ENCODE peak calls at places on chromosomes 11 and 22, in six cellular contexts. H is CD8-positive, alpha-beta memory T cell; K is cardiac muscle cell; E is GM23248; U is sigmoid colon; T is neural progenitor cell. J is an unnamed sample. For H3K9me3 and H3K36me3, the result is how much of the 10 kb centered on the place peaks cover.

GRCh38 chr11:117199061-117199915 is at the start of gene TAGLN:
- DNase-seq in U (peak), E (peak), T (peak), K (peak), H (no peak), J (no peak)

GRCh38 chr11:119942583-119943338 is 195.2 kb downstream of the TRIM29 start:
- DNase-seq in T (no peak), U (no peak), H (no peak), E (peak), K (peak), J (no peak)

GRCh38 chr11:125959511-125959910 is 13.7 kb downstream of the VSIG10L2 start:
- DNase-seq in E (no peak), K (no peak), H (no peak), T (no peak), U (no peak), J (no peak)

GRCh38 chr22:20206709-20207215 is 55.9 kb upstream of the CCDC188 start:
- DNase-seq in U (no peak), E (peak), K (no peak), T (no peak), H (no peak), J (no peak)

GRCh38 chr11:61181489-61181888 is 20.3 kb upstream of the VPS37C start:
- DNase-seq in E (no peak), U (no peak), T (no peak), K (no peak), H (no peak), J (no peak)

GRCh38 chr22:29555065-29555644 is 1.6 kb upstream of the THOC5 start:
- DNase-seq in U (no peak), T (no peak), K (no peak), H (no peak), E (peak), J (no peak)

GRCh38 chr11:101128571-101129202 is 926 bp downstream of the PGR start:
- DNase-seq in H (no peak), T (peak), K (peak), E (no peak), U (peak), J (no peak)

GRCh38 chr22:46727813-46728364 is 10.2 kb downstream of the CERK start:
- DNase-seq in E (no peak), H (no peak), T (no peak), U (no peak), K (no peak), J (no peak)

GRCh38 chr22:20013382-20013871 is 3.2 kb downstream of the ARVCF start:
- DNase-seq in H (no peak), T (peak), K (peak), E (peak), U (peak), J (no peak)

GRCh38 chr11:87043894-87044293 is 6.2 kb downstream of the TMEM135 start:
- DNase-seq in H (no peak), K (no peak), U (no peak), E (no peak), T (no peak), J (no peak)

GRCh38 chr22:39997421-39997820 is 2.7 kb downstream of the FAM83F start:
- DNase-seq in U (no peak), H (no peak), K (no peak), T (no peak), E (no peak), J (no peak)

GRCh38 chr22:40000171-40000570 is 5.4 kb downstream of the FAM83F start:
- DNase-seq in E (no peak), U (no peak), T (no peak), H (no peak), K (no peak), J (no peak)

GRCh38 chr22:39999144-39999757 is 4.5 kb downstream of the FAM83F start:
- DNase-seq in K (no peak), E (peak), T (peak), H (no peak), U (no peak), J (no peak)

GRCh38 chr22:39996732-39997131 is 2.0 kb downstream of the FAM83F start:
- DNase-seq in U (no peak), T (no peak), K (no peak), H (no peak), E (no peak), J (no peak)

DNA sequence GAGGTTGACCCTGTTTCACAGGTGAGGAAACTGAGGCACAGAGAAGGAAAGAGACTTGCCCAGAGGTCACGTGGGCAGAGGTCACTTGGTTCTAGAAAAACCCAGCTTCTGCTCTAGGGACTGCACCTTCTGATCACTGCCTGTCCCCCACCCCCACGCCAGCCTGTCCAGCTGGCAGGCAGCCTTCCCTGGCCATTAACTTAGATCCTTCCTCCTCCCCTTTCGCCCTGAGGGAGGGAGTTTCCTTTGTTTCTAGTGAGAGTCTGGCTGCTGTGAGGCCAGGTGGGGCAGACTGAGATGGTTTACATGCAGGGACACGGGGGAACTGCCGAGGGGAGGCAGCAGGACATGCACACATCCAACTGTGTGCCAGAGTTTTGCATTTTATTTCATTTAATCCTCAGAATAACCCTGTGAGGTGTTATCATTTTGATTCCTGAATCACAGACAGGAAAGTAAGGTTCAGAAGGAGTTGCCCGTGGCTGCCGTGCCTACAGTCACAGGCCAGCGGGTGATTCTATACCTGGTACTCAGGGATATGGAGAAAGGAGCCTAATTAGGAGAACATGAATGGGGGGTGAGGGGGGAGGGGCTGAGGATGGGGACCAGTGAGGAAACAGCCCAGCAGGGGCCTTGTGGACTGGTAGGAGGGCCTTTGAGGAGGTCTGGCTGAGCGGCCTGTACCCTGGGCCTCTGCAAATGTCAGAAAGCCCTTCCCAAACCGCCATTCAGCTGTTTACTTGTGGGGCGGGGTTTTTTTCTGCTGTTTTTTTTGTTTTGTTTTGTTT is 3.4 kb downstream of the FAM83F start:
- DNase-seq in K (no peak), E (no peak), H (no peak), T (peak), U (no peak), J (no peak)
- H3K4me3 ChIP-seq in K (no peak), E (no peak), H (no peak), T (peak), U (no peak), J (no peak)

GRCh38 chr22:49536571-49537131 is 291.0 kb downstream of the BRD1 start:
- DNase-seq in K (no peak), U (peak), T (peak), H (no peak), E (no peak), J (no peak)
- H3K9me3 ChIP-seq in K (under half), U (under half), T (under half), H (under half), E (under half), J (under half)

GRCh38 chr11:65912840-65913239 is 6.0 kb downstream of the C11orf68 start:
- DNase-seq in U (no peak), E (peak), H (no peak), K (no peak), T (no peak), J (no peak)
- H3K36me3 ChIP-seq in U (under half), E (under half), H (under half), K (under half), T (under half), J (under half)

DNA sequence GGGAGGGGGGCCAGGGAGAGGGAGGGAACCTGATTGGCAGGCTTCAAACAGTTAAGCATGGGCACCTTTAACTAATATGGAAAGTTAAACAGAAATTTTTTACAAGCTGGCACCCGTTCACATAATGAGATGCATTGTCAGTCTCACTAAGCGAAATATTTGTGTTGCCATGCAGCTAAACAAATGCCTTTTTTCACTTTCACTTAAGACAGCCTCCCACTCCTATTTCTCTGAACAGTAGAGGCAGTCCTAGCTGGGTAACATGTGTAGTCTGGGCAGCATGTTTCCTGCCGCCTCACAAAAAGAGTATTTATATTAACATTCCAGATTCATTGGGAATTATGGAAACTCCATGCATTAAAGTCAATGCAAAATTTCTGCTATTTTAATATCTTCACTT is 62.4 kb upstream of the SOX6 start:
- DNase-seq in K (no peak), E (no peak), U (no peak), H (no peak), T (no peak), J (no peak)
- H3K4me3 ChIP-seq in K (no peak), E (no peak), U (no peak), H (no peak), T (no peak), J (no peak)

DNA sequence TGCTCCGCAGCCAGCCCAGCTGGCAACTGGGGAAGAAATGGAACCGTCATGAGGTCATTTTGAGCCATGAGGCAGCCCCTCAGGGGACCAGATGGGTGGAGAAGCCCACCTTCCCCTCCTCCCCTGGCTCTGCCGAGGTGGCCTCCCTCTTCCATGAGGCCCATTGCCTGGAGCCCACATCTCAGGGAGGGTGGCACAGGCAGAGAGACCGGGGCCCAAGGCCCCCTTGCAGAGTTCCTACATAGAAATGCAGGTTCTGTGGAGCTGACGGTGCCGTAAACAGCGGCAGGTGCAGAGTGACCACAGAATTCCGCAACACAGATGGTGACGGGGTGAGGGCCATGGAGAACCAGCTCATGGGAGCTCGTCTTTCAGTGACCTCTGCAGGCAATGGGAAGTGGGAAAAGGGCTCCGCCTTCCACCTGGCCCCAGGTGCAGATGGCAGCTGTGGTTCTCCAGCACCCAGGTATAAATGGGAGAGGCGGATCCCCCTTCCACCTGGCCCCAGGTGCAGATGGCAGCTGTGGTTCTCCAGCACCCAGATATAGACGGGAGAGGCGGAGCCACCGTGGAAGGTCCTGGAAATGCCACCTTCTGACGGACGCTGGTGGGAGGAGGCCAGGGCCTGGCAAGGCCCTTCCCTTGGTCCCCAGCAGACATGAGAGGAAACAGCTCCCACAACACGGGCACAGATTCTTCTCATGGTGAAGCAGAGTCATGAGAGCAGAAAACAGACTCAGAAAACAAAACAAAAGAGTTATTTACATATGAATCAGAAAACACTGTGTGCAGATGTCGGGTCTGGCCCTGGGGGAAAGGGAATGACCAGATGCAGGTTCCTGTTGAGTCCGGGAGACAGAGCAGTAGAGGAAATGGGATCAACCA is 765.3 kb downstream of the BRD1 start:
- DNase-seq in U (peak), E (no peak), K (no peak), H (no peak), T (no peak), J (no peak)
- H3K9me3 ChIP-seq in U (under half), E (under half), K (under half), H (under half), T (under half), J (under half)

GRCh38 chr11:128266893-128267292 is 320.5 kb downstream of the ETS1 start:
- DNase-seq in E (no peak), T (no peak), K (no peak), H (no peak), U (no peak), J (no peak)
- H3K36me3 ChIP-seq in E (under half), T (under half), K (under half), H (under half), U (under half), J (under half)

GRCh38 chr11:78801161-78801884 is 226.7 kb upstream of the NARS2 start:
- DNase-seq in E (peak), T (no peak), K (no peak), U (peak), H (no peak), J (no peak)

GRCh38 chr11:78802058-78802633 is 227.5 kb upstream of the NARS2 start:
- DNase-seq in E (peak), K (peak), T (peak), U (no peak), H (no peak), J (no peak)

GRCh38 chr11:78800089-78800690 is 225.5 kb upstream of the NARS2 start:
- DNase-seq in H (no peak), T (peak), K (no peak), E (peak), U (no peak), J (no peak)

GRCh38 chr11:78798567-78799170 is 224.0 kb upstream of the NARS2 start:
- DNase-seq in E (peak), T (peak), K (peak), H (no peak), U (peak), J (no peak)

GRCh38 chr11:78800756-78801155 is 226.1 kb upstream of the NARS2 start:
- DNase-seq in K (no peak), E (no peak), H (no peak), U (no peak), T (no peak), J (no peak)
- H3K4me3 ChIP-seq in K (no peak), E (no peak), H (no peak), U (no peak), T (no peak), J (no peak)

GRCh38 chr11:70666336-70666735 is 268.0 kb downstream of the CTTN start:
- DNase-seq in E (no peak), K (no peak), H (no peak), T (no peak), U (no peak), J (no peak)

GRCh38 chr11:70669281-70669680 is 271.0 kb downstream of the CTTN start:
- DNase-seq in E (no peak), H (no peak), K (no peak), U (no peak), T (no peak), J (no peak)

GRCh38 chr11:70669871-70670683 is 271.7 kb downstream of the CTTN start:
- DNase-seq in E (no peak), T (no peak), H (no peak), U (no peak), K (no peak), J (no peak)

GRCh38 chr11:70668204-70669202 is 270.2 kb downstream of the CTTN start:
- DNase-seq in H (no peak), T (no peak), U (no peak), K (no peak), E (no peak), J (no peak)

GRCh38 chr11:70667767-70668166 is 269.4 kb downstream of the CTTN start:
- DNase-seq in H (no peak), T (no peak), U (no peak), K (no peak), E (no peak), J (no peak)
- H3K9me3 ChIP-seq in H (under half), T (under half), U (under half), K (under half), E (under half), J (under half)